ENCODE peak calls at places on chromosomes 12 and 14, in seven cellular contexts. N is SW480, S is fibroblast of gingiva, R is hypothalamus, A is fibroblast of lung, M is anterior cingulate cortex, Y is progenitor cell of endocrine pancreas. I is an unnamed sample.

GRCh38 chr12:26513357-26514043 is 318.1 kb downstream of the SSPN start:
- DNase-seq in N (no peak), S (no peak), R (no peak), A (no peak), M (no peak), Y (no peak), I (no peak)

GRCh38 chr12:80936642-80937390 is 918 bp downstream of the LIN7A start:
- DNase-seq in N (peak; percentile 58), S (peak; percentile 45), R (no peak), A (peak; percentile 66), M (peak; percentile 49), Y (peak; percentile 68), I (peak; percentile 46)

GRCh38 chr12:7705846-7706245 is 5.4 kb upstream of the DPPA3 start:
- DNase-seq in N (peak; percentile 30), S (no peak), R (no peak), A (no peak), M (no peak), Y (no peak), I (no peak)

GRCh38 chr12:27186240-27186839 is 57.7 kb upstream of the STK38L start:
- DNase-seq in N (no peak), S (no peak), R (no peak), A (no peak), M (no peak), Y (no peak), I (peak; percentile 71)

GRCh38 chr12:120314220-120314619 is 12.1 kb downstream of the SIRT4 start:
- DNase-seq in N (no peak), S (no peak), R (no peak), A (no peak), M (no peak), Y (no peak), I (no peak)

GRCh38 chr12:67939611-67940010 is 49.6 kb upstream of the IFNG-AS1 start:
- DNase-seq in N (no peak), S (no peak), R (no peak), A (no peak), M (no peak), Y (no peak), I (no peak)

GRCh38 chr14:105884808-105885281 is 358.5 kb downstream of the TMEM121 start:
- DNase-seq in N (no peak), S (no peak), R (no peak), A (no peak), M (no peak), Y (no peak), I (no peak)

GRCh38 chr14:24921903-24922302 is 128.0 kb downstream of the STXBP6 start:
- DNase-seq in N (no peak), S (no peak), R (no peak), A (peak; percentile 31), M (no peak), Y (no peak), I (peak; percentile 66)

GRCh38 chr12:123150273-123150803 is 552 bp downstream of the PITPNM2 start:
- DNase-seq in N (peak; percentile 20), S (no peak), R (no peak), A (no peak), M (no peak), Y (peak; percentile 19), I (no peak)

GRCh38 chr12:116215021-116215420 is 62.5 kb downstream of the MED13L start:
- DNase-seq in N (no peak), S (no peak), R (no peak), A (no peak), M (no peak), Y (no peak), I (no peak)

GRCh38 chr12:45174595-45174994 is 41.3 kb upstream of the ANO6 start:
- DNase-seq in N (no peak), S (no peak), R (no peak), A (no peak), M (no peak), Y (no peak), I (no peak)

GRCh38 chr12:112686373-112686772 is 105.2 kb upstream of the RPH3A start:
- DNase-seq in N (no peak), S (no peak), R (no peak), A (no peak), M (no peak), Y (no peak), I (no peak)

GRCh38 chr14:25518347-25518746 is 468.4 kb upstream of the STXBP6 start:
- DNase-seq in N (no peak), S (no peak), R (no peak), A (no peak), M (no peak), Y (no peak), I (no peak)

GRCh38 chr12:89919241-89919906 is 210.7 kb upstream of the ATP2B1 start:
- DNase-seq in N (no peak), S (no peak), R (no peak), A (no peak), M (no peak), Y (no peak), I (no peak)